ENCODE peak calls at places on chromosome 17, in six cellular contexts. E, F, I, T, K and N are unnamed samples.

GRCh38 chr17:50871369-50871768 is 5.2 kb upstream of the TOB1 start:
- DNase-seq in E (no peak), T (no peak), I (no peak), F (no peak), K (no peak), N (no peak)

GRCh38 chr17:15883617-15884111 is 61.3 kb upstream of the ADORA2B start:
- DNase-seq in E (no peak), F (no peak), K (peak), T (no peak), I (no peak), N (peak)

GRCh38 chr17:68288804-68289203 is 2.1 kb downstream of the SLC16A6 start:
- DNase-seq in I (no peak), K (no peak), F (no peak), E (no peak), T (no peak), N (peak)

GRCh38 chr17:78865682-78866390 is 25.2 kb upstream of the USP36 start:
- DNase-seq in T (no peak), F (peak), E (peak), I (peak), K (no peak), N (peak)

GRCh38 chr17:13016881-13017622 is 775 bp downstream of the ELAC2 start:
- DNase-seq in K (no peak), I (no peak), F (no peak), T (no peak), E (no peak), N (no peak)

GRCh38 chr17:56165017-56165720 is 11.9 kb downstream of the ANKFN1 start:
- DNase-seq in K (no peak), T (no peak), E (no peak), F (no peak), I (no peak), N (no peak)

GRCh38 chr17:50273654-50274040 is 619 bp upstream of the TMEM92 start:
- DNase-seq in F (no peak), E (no peak), T (no peak), I (no peak), K (no peak), N (no peak)

GRCh38 chr17:46766493-46767491 is 51.7 kb downstream of the WNT3 start:
- DNase-seq in E (no peak), K (no peak), T (no peak), F (peak), I (no peak), N (no peak)

GRCh38 chr17:28392491-28392890 is 13.5 kb downstream of the SLC46A1 start:
- DNase-seq in E (no peak), I (no peak), T (no peak), F (no peak), K (no peak), N (no peak)

GRCh38 chr17:7384489-7385081 is 3.7 kb downstream of the TNK1 start:
- DNase-seq in F (no peak), E (no peak), K (no peak), T (no peak), I (no peak), N (no peak)

GRCh38 chr17:76462556-76463290 is 4.7 kb upstream of the AANAT start:
- DNase-seq in E (no peak), F (no peak), K (no peak), T (no peak), I (peak), N (no peak)

GRCh38 chr17:42459983-42460300 is 1.3 kb downstream of the ATP6V0A1 start:
- DNase-seq in I (no peak), E (no peak), F (no peak), K (no peak), T (no peak), N (no peak)

GRCh38 chr17:28746611-28747045 is 2.8 kb downstream of the TRAF4 start:
- DNase-seq in F (no peak), T (no peak), K (no peak), I (peak), E (no peak), N (no peak)

GRCh38 chr17:5281814-5282638 is at the start of gene RABEP1:
- DNase-seq in I (peak), T (peak), K (peak), E (peak), F (peak), N (peak)

GRCh38 chr17:69669441-69670178 is 255.1 kb downstream of the MAP2K6 start:
- DNase-seq in I (no peak), T (no peak), K (no peak), F (no peak), E (no peak), N (no peak)

GRCh38 chr17:59751955-59752413 is 44.5 kb downstream of the VMP1 start:
- DNase-seq in I (no peak), E (no peak), F (no peak), T (no peak), K (no peak), N (no peak)

GRCh38 chr17:50146927-50147640 is 3.4 kb downstream of the PPP1R9B start:
- DNase-seq in I (no peak), K (no peak), E (no peak), F (no peak), T (no peak), N (no peak)

GRCh38 chr17:15289285-15290185 is 24.4 kb upstream of the PMP22 start:
- DNase-seq in E (no peak), F (no peak), I (no peak), K (no peak), T (no peak), N (no peak)

GRCh38 chr17:42623732-42624596 is 14.5 kb downstream of the TUBG1 start:
- DNase-seq in F (no peak), T (no peak), K (peak), I (no peak), E (no peak), N (no peak)

GRCh38 chr17:62740066-62740465 is 68.0 kb downstream of the MARCHF10 start:
- DNase-seq in I (no peak), E (no peak), K (no peak), F (no peak), T (no peak), N (no peak)

GRCh38 chr17:76840443-76840767 is 27.8 kb upstream of the MGAT5B start:
- DNase-seq in T (no peak), I (no peak), F (no peak), K (no peak), E (no peak), N (no peak)

GRCh38 chr17:74652020-74652419 is 28.5 kb upstream of the CD300E start:
- DNase-seq in I (no peak), T (no peak), K (no peak), F (no peak), E (no peak), N (no peak)

GRCh38 chr17:80146121-80147034 is 550 bp downstream of the EIF4A3 start:
- DNase-seq in I (peak), K (no peak), T (no peak), E (no peak), F (no peak), N (no peak)
- TF ChIP-seq CTCF in I (no peak), K (no peak), T (no peak), E (no peak), F (no peak), N (no peak)

GRCh38 chr17:40404003-40404402 is 13.7 kb downstream of the TOP2A start:
- DNase-seq in T (no peak), E (no peak), I (no peak), F (no peak), K (no peak), N (no peak)

GRCh38 chr17:40399185-40399584 is 18.5 kb downstream of the TOP2A start:
- DNase-seq in I (no peak), T (no peak), F (no peak), K (no peak), E (no peak), N (no peak)

GRCh38 chr17:40407460-40407859 is 10.2 kb downstream of the TOP2A start:
- DNase-seq in K (no peak), F (no peak), T (no peak), I (no peak), E (no peak), N (no peak)

DNA sequence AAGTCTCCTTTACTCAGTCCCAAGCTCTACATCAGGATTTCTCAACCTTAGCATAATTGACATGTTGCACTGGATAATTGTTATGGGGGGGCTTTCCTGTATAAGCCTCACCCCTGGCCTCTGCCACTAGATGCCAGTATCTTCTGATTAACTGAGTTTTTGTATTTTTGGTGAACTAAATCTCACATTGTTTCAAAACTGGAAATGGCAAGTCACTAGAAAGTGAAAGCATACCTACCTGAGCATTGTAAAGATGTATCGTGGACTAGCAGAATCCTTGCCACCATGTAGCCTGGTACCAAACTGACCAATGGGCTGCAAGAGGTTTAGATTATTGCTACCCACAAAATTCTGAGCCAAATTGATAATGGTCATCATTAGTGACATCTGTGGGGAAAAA is 15.0 kb downstream of the TOP2A start:
- DNase-seq in F (no peak), I (no peak), K (no peak), T (no peak), E (no peak), N (no peak)
- TF ChIP-seq CTCF in F (no peak), I (no peak), K (no peak), T (no peak), E (no peak), N (no peak)

GRCh38 chr17:18183334-18184142 is at the start of gene ALKBH5:
- DNase-seq in I (peak), K (peak), T (peak), F (peak), E (peak), N (peak)
- TF ChIP-seq CTCF in I (no peak), K (peak), T (no peak), F (peak), E (no peak), N (peak)

GRCh38 chr17:19867094-19867653 is 562 bp downstream of the ULK2 start:
- DNase-seq in F (peak), I (no peak), K (no peak), E (peak), T (no peak), N (no peak)
- TF ChIP-seq CTCF in F (peak), I (no peak), K (peak), E (peak), T (no peak), N (no peak)

GRCh38 chr17:57868007-57868774 is 18.3 kb upstream of the MRPS23 start:
- DNase-seq in E (peak), F (no peak), K (no peak), I (peak), T (peak), N (peak)
- TF ChIP-seq CTCF in E (peak), F (peak), K (peak), I (no peak), T (no peak), N (peak)

GRCh38 chr17:39744836-39745215 is 7.1 kb downstream of the GRB7 start:
- DNase-seq in K (no peak), I (no peak), E (no peak), T (no peak), F (no peak), N (no peak)
- TF ChIP-seq CTCF in K (no peak), I (no peak), E (no peak), T (no peak), F (peak), N (no peak)

GRCh38 chr17:80284631-80285030 is 24.0 kb downstream of the RNF213 start:
- DNase-seq in F (no peak), E (no peak), I (no peak), K (no peak), T (no peak), N (no peak)

GRCh38 chr17:80279895-80280294 is 19.2 kb downstream of the RNF213 start:
- DNase-seq in T (no peak), E (no peak), F (no peak), K (no peak), I (no peak), N (no peak)

GRCh38 chr17:80277751-80278671 is 17.4 kb downstream of the RNF213 start:
- DNase-seq in I (no peak), K (no peak), F (no peak), E (no peak), T (no peak), N (no peak)

GRCh38 chr17:80283116-80283852 is 22.6 kb downstream of the RNF213 start:
- DNase-seq in E (no peak), K (no peak), F (no peak), I (no peak), T (no peak), N (no peak)

DNA sequence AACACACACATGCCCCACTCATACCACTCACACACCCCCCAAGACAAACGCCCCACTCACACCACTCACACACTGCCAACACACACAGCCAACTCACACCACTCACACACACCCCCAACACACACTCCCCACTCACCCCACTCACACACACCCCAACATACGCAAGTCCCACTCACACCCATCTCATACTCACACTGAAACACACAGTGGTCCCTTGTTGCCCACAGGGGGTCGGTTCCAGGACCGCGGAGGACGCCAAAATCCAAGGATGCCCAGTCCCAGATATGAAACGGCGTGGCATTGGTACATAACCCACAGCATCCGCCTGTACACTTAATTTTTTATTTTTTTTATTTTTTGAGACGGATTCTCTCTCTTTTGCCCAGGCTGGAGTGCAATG is 20.9 kb downstream of the RNF213 start:
- DNase-seq in F (no peak), K (no peak), E (no peak), T (no peak), I (no peak), N (no peak)
- TF ChIP-seq CTCF in F (no peak), K (no peak), E (no peak), T (no peak), I (no peak), N (no peak)

DNA sequence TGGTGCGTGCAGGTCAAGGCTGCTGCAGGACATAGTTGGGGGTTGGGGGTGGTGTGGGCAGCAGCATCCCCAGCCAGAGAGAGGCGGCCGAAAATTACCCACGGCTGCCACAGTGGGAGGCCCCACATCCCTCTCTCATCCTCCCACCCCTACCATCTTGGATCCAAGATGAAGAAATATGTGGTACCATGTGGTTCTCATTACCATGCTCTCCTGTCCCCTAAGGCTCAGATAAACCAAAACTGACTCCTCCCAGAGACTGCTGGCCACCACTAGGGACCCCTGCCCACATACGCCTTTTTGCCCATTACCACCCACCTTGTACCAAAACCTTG is 120.4 kb downstream of the HIC1 start:
- DNase-seq in T (no peak), F (no peak), K (no peak), I (no peak), E (no peak), N (no peak)
- TF ChIP-seq CTCF in T (no peak), F (no peak), K (no peak), I (no peak), E (no peak), N (no peak)

GRCh38 chr17:44922746-44923470 is 7.6 kb upstream of the GFAP start:
- DNase-seq in F (no peak), E (no peak), I (no peak), T (no peak), K (no peak), N (no peak)

GRCh38 chr17:44922136-44922535 is 6.8 kb upstream of the GFAP start:
- DNase-seq in F (no peak), K (no peak), I (no peak), T (no peak), E (no peak), N (no peak)

GRCh38 chr17:44919885-44920564 is 4.7 kb upstream of the GFAP start:
- DNase-seq in F (no peak), T (peak), E (peak), K (no peak), I (peak), N (peak)

GRCh38 chr17:44920565-44920940 is 5.3 kb upstream of the GFAP start:
- DNase-seq in F (no peak), I (no peak), E (no peak), K (no peak), T (no peak), N (no peak)

GRCh38 chr17:44921122-44921882 is 6.0 kb upstream of the GFAP start:
- DNase-seq in E (no peak), I (no peak), T (no peak), F (no peak), K (no peak), N (no peak)
- TF ChIP-seq CTCF in E (no peak), I (no peak), T (no peak), F (no peak), K (no peak), N (no peak)

DNA sequence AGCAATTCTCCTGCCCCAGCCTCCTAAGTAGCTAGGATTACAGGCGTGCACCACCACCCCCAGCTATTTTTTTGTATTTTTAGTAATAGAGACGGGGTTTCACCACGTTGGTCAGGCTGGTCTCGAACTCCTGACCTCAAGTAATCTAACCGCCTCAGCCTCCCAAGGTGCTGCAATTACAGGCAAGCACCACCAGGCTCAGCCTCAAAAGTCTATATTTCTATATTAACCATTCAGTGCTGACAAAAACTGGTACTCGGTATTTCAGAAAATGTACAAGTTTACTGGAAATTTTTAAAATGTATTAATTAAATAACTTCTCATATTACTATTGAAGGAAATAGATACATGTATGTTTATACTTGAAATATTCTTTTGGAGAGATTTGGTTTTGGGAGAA is 1.4 kb upstream of the HEXD start:
- DNase-seq in F (no peak), E (no peak), T (no peak), K (no peak), I (no peak), N (no peak)
- TF ChIP-seq CTCF in F (peak), E (no peak), T (no peak), K (no peak), I (no peak), N (peak)